ENCODE peak calls at places on chromosomes 1 and 21, in six cellular contexts. T is GM13977, O is NCI-H1694, U is DMS53, A is foreskin fibroblast, E is type B pancreatic cell. G is an unnamed sample.
A peak's percentile ranks its signal among the peaks of the same experiment; 100 is the strongest.

GRCh38 chr1:154154534-154155181 is at the start of gene NUP210L:
- DNase-seq in T (no peak), O (no peak), U (peak; percentile 93), A (peak; percentile 25), E (no peak), G (no peak)

GRCh38 chr1:81547261-81547911 is 253.3 kb upstream of the ADGRL2 start:
- DNase-seq in T (no peak), O (no peak), U (no peak), A (no peak), E (no peak), G (no peak)

GRCh38 chr1:84570436-84571149 is 3.6 kb downstream of the CTBS start:
- DNase-seq in T (no peak), O (no peak), U (no peak), A (no peak), E (no peak), G (no peak)

GRCh38 chr1:246162560-246162959 is 344.5 kb downstream of the SMYD3 start:
- DNase-seq in T (no peak), O (no peak), U (no peak), A (no peak), E (no peak), G (no peak)

GRCh38 chr1:101548376-101548775 is 311.6 kb downstream of the S1PR1 start:
- DNase-seq in T (no peak), O (no peak), U (no peak), A (no peak), E (no peak), G (no peak)

GRCh38 chr1:36737767-36738166 is 255.1 kb upstream of the CSF3R start:
- DNase-seq in T (no peak), O (peak; percentile 23), U (no peak), A (no peak), E (peak; percentile 40), G (no peak)

GRCh38 chr1:231319080-231319479 is 18.6 kb downstream of the EXOC8 start:
- DNase-seq in T (no peak), O (no peak), U (no peak), A (no peak), E (no peak), G (no peak)

GRCh38 chr1:234656981-234657651 is 47.1 kb upstream of the IRF2BP2 start:
- DNase-seq in T (peak; percentile 32), O (no peak), U (peak; percentile 44), A (peak; percentile 99), E (no peak), G (no peak)

GRCh38 chr1:107964397-107965111 is 426 bp downstream of the VAV3 start:
- DNase-seq in T (peak; percentile 50), O (no peak), U (peak; percentile 74), A (no peak), E (no peak), G (no peak)

GRCh38 chr1:226474041-226474440 is 66.1 kb upstream of the PARP1 start:
- DNase-seq in T (no peak), O (no peak), U (no peak), A (no peak), E (no peak), G (no peak)

GRCh38 chr1:185400057-185400456 is 83.0 kb upstream of the IVNS1ABP start:
- DNase-seq in T (no peak), O (no peak), U (no peak), A (no peak), E (no peak), G (no peak)

GRCh38 chr1:180177931-180178330 is 23.3 kb downstream of the QSOX1 start:
- DNase-seq in T (no peak), O (no peak), U (no peak), A (no peak), E (no peak), G (no peak)

GRCh38 chr1:75643460-75643859 is 32.5 kb upstream of the SLC44A5 start:
- DNase-seq in T (no peak), O (no peak), U (no peak), A (no peak), E (no peak), G (no peak)

GRCh38 chr1:77143529-77144121 is 75.6 kb downstream of the PIGK start:
- DNase-seq in T (no peak), O (peak; percentile 28), U (peak; percentile 66), A (no peak), E (no peak), G (no peak)

GRCh38 chr1:41613646-41614592 is 129.4 kb upstream of the EDN2 start:
- DNase-seq in T (no peak), O (no peak), U (no peak), A (peak; percentile 77), E (no peak), G (no peak)

GRCh38 chr1:64748706-64749105 is 3.8 kb downstream of the RAVER2 start:
- DNase-seq in T (no peak), O (no peak), U (no peak), A (no peak), E (no peak), G (no peak)

GRCh38 chr1:116882866-116883265 is 26.9 kb upstream of the PTGFRN start:
- DNase-seq in T (no peak), O (no peak), U (no peak), A (no peak), E (no peak), G (no peak)

GRCh38 chr1:33256335-33256700 is at the start of gene ZNF362:
- DNase-seq in T (peak; percentile 86), O (no peak), U (peak; percentile 81), A (peak; percentile 54), E (no peak), G (peak; percentile 56)

GRCh38 chr1:9326596-9326995 is 33.9 kb downstream of the SPSB1 start:
- DNase-seq in T (no peak), O (peak; percentile 8), U (no peak), A (peak; percentile 41), E (no peak), G (no peak)

GRCh38 chr1:115507256-115507589 is 134.5 kb upstream of the VANGL1 start:
- DNase-seq in T (no peak), O (peak; percentile 5), U (peak; percentile 9), A (no peak), E (no peak), G (peak; percentile 32)

GRCh38 chr1:204335085-204335484 is 24.6 kb downstream of the PLEKHA6 start:
- DNase-seq in T (no peak), O (peak; percentile 86), U (no peak), A (no peak), E (no peak), G (no peak)

GRCh38 chr1:222454782-222455181 is 93.1 kb downstream of the HHIPL2 start:
- DNase-seq in T (no peak), O (no peak), U (peak; percentile 53), A (peak; percentile 67), E (no peak), G (no peak)

GRCh38 chr1:182784556-182785171 is 4.9 kb upstream of the NPL start:
- DNase-seq in T (peak; percentile 33), O (peak; percentile 90), U (peak; percentile 84), A (peak; percentile 21), E (no peak), G (no peak)

GRCh38 chr1:206002833-206003532 is at the start of gene RAB7B:
- DNase-seq in T (no peak), O (no peak), U (no peak), A (peak; percentile 75), E (peak; percentile 54), G (peak; percentile 42)

GRCh38 chr21:29155118-29155932 is 24.9 kb downstream of the MAP3K7CL start:
- DNase-seq in T (no peak), O (no peak), U (no peak), A (peak; percentile 69), E (no peak), G (no peak)

GRCh38 chr1:183903101-183903500 is 98.2 kb downstream of the RGL1 start:
- DNase-seq in T (no peak), O (no peak), U (no peak), A (no peak), E (no peak), G (no peak)

GRCh38 chr1:157399984-157400382 is 152.3 kb downstream of the FCRL5 start:
- DNase-seq in T (peak; percentile 27), O (no peak), U (no peak), A (no peak), E (no peak), G (no peak)

GRCh38 chr1:39753132-39754025 is 14.7 kb downstream of the PPIE start:
- DNase-seq in T (no peak), O (no peak), U (no peak), A (no peak), E (peak; percentile 58), G (no peak)

GRCh38 chr1:230828421-230828820 is 39.9 kb downstream of the C1orf198 start:
- DNase-seq in T (no peak), O (no peak), U (no peak), A (no peak), E (peak; percentile 13), G (no peak)

GRCh38 chr1:200738733-200739498 is at the start of gene CAMSAP2:
- DNase-seq in T (peak; percentile 85), O (peak; percentile 82), U (peak; percentile 96), A (peak; percentile 89), E (peak; percentile 92), G (peak; percentile 93)

GRCh38 chr1:9889411-9889810 is 20.7 kb downstream of the CTNNBIP1 start:
- DNase-seq in T (no peak), O (no peak), U (no peak), A (no peak), E (no peak), G (no peak)

GRCh38 chr1:56385314-56385713 is 194.0 kb downstream of the PLPP3 start:
- DNase-seq in T (no peak), O (no peak), U (no peak), A (no peak), E (no peak), G (no peak)

GRCh38 chr1:168089326-168089978 is 47.3 kb downstream of the GPR161 start:
- DNase-seq in T (no peak), O (no peak), U (no peak), A (no peak), E (no peak), G (no peak)

GRCh38 chr1:206685256-206685748 is 597 bp downstream of the MAPKAPK2 start:
- DNase-seq in T (peak; percentile 67), O (no peak), U (peak; percentile 83), A (peak; percentile 28), E (no peak), G (no peak)